ENCODE peak calls at places on chromosome 5, in seven cellular contexts. W is brain microvascular endothelial cell; N is OCI-LY7; O is left lung; S is CD8-positive, alpha-beta T cell; K is tibial nerve; X is H1. I is an unnamed sample.

GRCh38 chr5:78731884-78732283 is 83.3 kb upstream of the LHFPL2 start:
- DNase-seq in W (no peak), N (no peak), O (no peak), S (no peak), K (no peak), X (no peak), I (peak; percentile 49)

GRCh38 chr5:38323645-38324295 is 65.4 kb downstream of the EGFLAM start:
- DNase-seq in W (peak; percentile 54), N (no peak), O (no peak), S (no peak), K (no peak), X (no peak), I (peak; percentile 47)

GRCh38 chr5:168165221-168165965 is 126.1 kb upstream of the WWC1 start:
- DNase-seq in W (no peak), N (no peak), O (no peak), S (no peak), K (no peak), X (peak; percentile 61), I (no peak)

GRCh38 chr5:56357426-56357825 is 124.3 kb upstream of the ANKRD55 start:
- DNase-seq in W (no peak), N (no peak), O (no peak), S (no peak), K (no peak), X (no peak), I (no peak)

GRCh38 chr5:131671409-131671808 is 36.4 kb upstream of the RAPGEF6 start:
- DNase-seq in W (no peak), N (no peak), O (no peak), S (no peak), K (no peak), X (no peak), I (no peak)

GRCh38 chr5:134444941-134445471 is 33.3 kb upstream of the CDKN2AIPNL start:
- DNase-seq in W (no peak), N (no peak), O (no peak), S (no peak), K (no peak), X (no peak), I (no peak)

GRCh38 chr5:57499262-57500050 is 16.8 kb upstream of the ACTBL2 start:
- DNase-seq in W (peak; percentile 70), N (peak; percentile 11), O (no peak), S (no peak), K (no peak), X (no peak), I (peak; percentile 59)

GRCh38 chr5:169648725-169649124 is 11.7 kb downstream of the DOCK2 start:
- DNase-seq in W (no peak), N (no peak), O (no peak), S (no peak), K (no peak), X (no peak), I (peak; percentile 67)

GRCh38 chr5:59021286-59021673 is 438.4 kb downstream of the RAB3C start:
- DNase-seq in W (no peak), N (no peak), O (no peak), S (no peak), K (no peak), X (no peak), I (no peak)

GRCh38 chr5:30894811-30895210 is 298.7 kb upstream of the CDH6 start:
- DNase-seq in W (peak; percentile 32), N (no peak), O (no peak), S (no peak), K (no peak), X (no peak), I (no peak)

GRCh38 chr5:150065346-150065745 is 21.0 kb downstream of the CSF1R start:
- DNase-seq in W (peak; percentile 47), N (no peak), O (peak; percentile 73), S (no peak), K (peak; percentile 26), X (no peak), I (no peak)

GRCh38 chr5:14594378-14595074 is 12.9 kb downstream of the OTULINL start:
- DNase-seq in W (no peak), N (no peak), O (no peak), S (no peak), K (no peak), X (no peak), I (no peak)

GRCh38 chr5:93603711-93604118 is 20.7 kb downstream of the NR2F1 start:
- DNase-seq in W (no peak), N (no peak), O (no peak), S (no peak), K (no peak), X (peak; percentile 64), I (no peak)

GRCh38 chr5:36820900-36821299 is 55.7 kb upstream of the NIPBL start:
- DNase-seq in W (no peak), N (no peak), O (no peak), S (no peak), K (no peak), X (no peak), I (no peak)

GRCh38 chr5:128227984-128228383 is 144.4 kb downstream of the SLC12A2 start:
- DNase-seq in W (peak; percentile 91), N (no peak), O (no peak), S (no peak), K (no peak), X (no peak), I (no peak)

GRCh38 chr5:150274811-150275210 is 14.8 kb downstream of the CAMK2A start:
- DNase-seq in W (no peak), N (no peak), O (no peak), S (no peak), K (no peak), X (no peak), I (no peak)

GRCh38 chr5:35904443-35905132 is 33.8 kb downstream of the CAPSL start:
- DNase-seq in W (no peak), N (peak; percentile 96), O (no peak), S (no peak), K (no peak), X (no peak), I (no peak)

DNA sequence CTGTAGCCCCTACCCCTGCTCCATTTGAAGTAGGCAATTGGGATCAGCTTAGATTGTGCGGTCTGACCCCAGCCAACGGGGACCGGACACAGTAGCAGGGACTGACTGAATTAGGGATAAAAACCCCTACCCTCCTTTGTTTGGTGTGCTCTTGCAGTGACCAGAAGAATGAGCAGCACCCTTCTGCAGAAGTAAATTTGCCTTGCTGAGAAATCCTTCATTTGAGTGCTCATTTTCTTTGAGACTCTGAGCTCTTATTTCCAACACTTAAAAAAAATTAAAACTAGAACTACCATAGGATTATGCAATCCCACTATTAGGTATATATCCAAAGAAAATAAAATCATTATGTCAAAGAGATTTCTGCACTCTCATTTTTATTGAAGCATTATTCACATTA is 560.0 kb downstream of the CDH12 start:
- DNase-seq in W (no peak), N (no peak), O (no peak), S (no peak), K (no peak), X (no peak), I (no peak)
- H3K27ac ChIP-seq in W (no peak overlapping the region), N (no peak overlapping the region), O (no peak overlapping the region), S (no peak overlapping the region), K (no peak overlapping the region), X (no peak overlapping the region), I (no peak overlapping the region)

DNA sequence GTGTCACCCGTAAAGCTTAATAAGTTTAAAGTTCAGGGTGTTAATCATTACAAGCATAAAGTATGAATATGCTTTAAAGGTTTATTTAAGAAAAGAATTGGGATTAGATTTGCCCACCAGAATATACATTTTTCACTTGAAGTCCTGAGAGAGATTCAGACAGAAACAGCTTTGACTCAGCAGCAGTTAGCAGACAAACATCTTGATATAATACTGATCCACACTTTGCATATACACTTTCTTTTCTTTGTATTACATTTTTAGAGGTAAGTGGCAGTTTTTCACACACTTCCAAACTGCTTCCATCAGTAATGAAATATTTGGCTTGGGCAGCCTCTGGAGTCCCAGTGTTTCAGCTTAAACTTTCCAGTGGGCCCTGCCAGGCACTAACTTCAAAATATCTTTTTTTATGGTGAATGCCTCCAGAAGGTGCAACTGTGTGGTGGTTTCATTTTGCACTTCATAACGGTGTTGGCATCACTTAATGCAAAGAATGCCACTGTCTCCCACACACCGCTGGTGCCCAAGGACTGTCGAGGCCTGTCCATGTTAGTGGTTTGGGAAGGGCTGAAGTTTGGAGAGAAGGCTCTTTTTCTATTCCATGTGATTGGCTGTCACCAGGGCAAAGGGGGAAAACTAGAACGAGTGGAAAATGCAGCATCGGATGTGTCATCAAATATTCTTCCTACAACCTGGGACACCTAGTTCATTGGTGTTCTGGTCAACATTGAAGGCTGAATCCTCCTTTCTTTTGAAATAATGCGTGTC is 53.0 kb downstream of the PIK3R1 start:
- DNase-seq in W (no peak), N (no peak), O (no peak), S (no peak), K (no peak), X (no peak), I (no peak)
- H3K4me3 ChIP-seq in W (no peak overlapping the region), N (no peak overlapping the region), O (no peak overlapping the region), S (no peak overlapping the region), K (no peak overlapping the region), X (no peak overlapping the region), I (no peak overlapping the region)

GRCh38 chr5:140696891-140697492 is 3.3 kb upstream of the ZMAT2 start:
- DNase-seq in W (no peak), N (no peak), O (no peak), S (no peak), K (no peak), X (no peak), I (no peak)
- H3K36me3 ChIP-seq in W (peaks cover 69% of the 10 kb centered on the region), N (peaks cover 72% of the 10 kb centered on the region), O (peaks cover 72% of the 10 kb centered on the region), S (peaks cover 37% of the 10 kb centered on the region), K (peaks cover 27% of the 10 kb centered on the region), X (peaks cover 43% of the 10 kb centered on the region), I (peaks cover 54% of the 10 kb centered on the region)

DNA sequence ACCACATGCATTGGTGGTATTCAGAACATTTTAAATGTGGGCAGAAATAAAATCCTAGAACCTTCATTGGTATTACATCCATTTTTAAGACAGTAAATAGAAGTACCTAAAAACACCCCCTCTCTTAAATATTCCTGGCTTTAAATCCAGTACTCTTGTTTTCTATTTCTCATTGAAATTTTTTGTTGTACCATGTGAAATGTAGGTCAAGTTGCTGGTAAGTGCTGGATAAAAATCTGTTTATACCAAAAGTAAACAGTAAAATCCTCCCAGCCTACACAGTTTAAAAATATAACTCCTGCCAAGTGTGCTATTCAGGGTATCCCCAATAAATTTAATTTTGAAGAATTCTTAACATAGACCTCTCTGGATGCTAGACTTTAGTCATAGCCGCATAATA is 75.0 kb upstream of the FST start:
- DNase-seq in W (no peak), N (no peak), O (no peak), S (no peak), K (no peak), X (no peak), I (no peak)
- H3K27ac ChIP-seq in W (no peak overlapping the region), N (no peak overlapping the region), O (no peak overlapping the region), S (no peak overlapping the region), K (no peak overlapping the region), X (no peak overlapping the region), I (no peak overlapping the region)